ENCODE peak calls at places on chromosomes 13 and 19, in ten cellular contexts. One of them, this sample, is unnamed.

GRCh38 chr19:44866672-44867071 is 20.6 kb downstream of the NECTIN2 start:
- DNase-seq in activated naive CD8-positive, alpha-beta T cell treated with anti-CD3 and anti-CD28 coated beads, Interleukin-2, amount 50 U/mL, for 24 hours: no peak
- DNase-seq in psoas muscle: no peak
- DNase-seq in PC-9: no peak
- DNase-seq in activated CD4-positive, alpha-beta T cell treated with anti-CD3 and anti-CD28 coated beads, Interleukin-2, amount 50 U/mL, for 48 hours: no peak
- DNase-seq in T-helper 2 cell: no peak
- DNase-seq in upper lobe of right lung: no peak
- DNase-seq in A549: no peak
- DNase-seq in NCI-H1092: no peak
- DNase-seq in small intestine: no peak
- DNase-seq in this sample: no peak

GRCh38 chr13:39038569-39038898 is 278 bp downstream of the NHLRC3 start:
- DNase-seq in activated naive CD8-positive, alpha-beta T cell treated with anti-CD3 and anti-CD28 coated beads, Interleukin-2, amount 50 U/mL, for 24 hours: peak
- DNase-seq in psoas muscle: no peak
- DNase-seq in PC-9: no peak
- DNase-seq in activated CD4-positive, alpha-beta T cell treated with anti-CD3 and anti-CD28 coated beads, Interleukin-2, amount 50 U/mL, for 48 hours: peak
- DNase-seq in T-helper 2 cell: peak
- DNase-seq in upper lobe of right lung: no peak
- DNase-seq in A549: peak
- DNase-seq in NCI-H1092: no peak
- DNase-seq in small intestine: peak
- DNase-seq in this sample: no peak

GRCh38 chr19:49196527-49197240 is 39.1 kb downstream of the TRPM4 start:
- DNase-seq in activated naive CD8-positive, alpha-beta T cell treated with anti-CD3 and anti-CD28 coated beads, Interleukin-2, amount 50 U/mL, for 24 hours: no peak
- DNase-seq in psoas muscle: peak
- DNase-seq in PC-9: no peak
- DNase-seq in activated CD4-positive, alpha-beta T cell treated with anti-CD3 and anti-CD28 coated beads, Interleukin-2, amount 50 U/mL, for 48 hours: no peak
- DNase-seq in T-helper 2 cell: no peak
- DNase-seq in upper lobe of right lung: no peak
- DNase-seq in A549: no peak
- DNase-seq in NCI-H1092: peak
- DNase-seq in small intestine: peak
- DNase-seq in this sample: no peak

GRCh38 chr13:45004096-45004495 is 14.8 kb downstream of the GPALPP1 start:
- DNase-seq in activated naive CD8-positive, alpha-beta T cell treated with anti-CD3 and anti-CD28 coated beads, Interleukin-2, amount 50 U/mL, for 24 hours: no peak
- DNase-seq in psoas muscle: no peak
- DNase-seq in PC-9: no peak
- DNase-seq in activated CD4-positive, alpha-beta T cell treated with anti-CD3 and anti-CD28 coated beads, Interleukin-2, amount 50 U/mL, for 48 hours: no peak
- DNase-seq in T-helper 2 cell: no peak
- DNase-seq in upper lobe of right lung: no peak
- DNase-seq in A549: no peak
- DNase-seq in NCI-H1092: no peak
- DNase-seq in small intestine: no peak
- DNase-seq in this sample: no peak

GRCh38 chr19:44553478-44554171 is 24.1 kb upstream of the CEACAM20 start:
- DNase-seq in activated naive CD8-positive, alpha-beta T cell treated with anti-CD3 and anti-CD28 coated beads, Interleukin-2, amount 50 U/mL, for 24 hours: no peak
- DNase-seq in psoas muscle: no peak
- DNase-seq in PC-9: no peak
- DNase-seq in activated CD4-positive, alpha-beta T cell treated with anti-CD3 and anti-CD28 coated beads, Interleukin-2, amount 50 U/mL, for 48 hours: no peak
- DNase-seq in T-helper 2 cell: no peak
- DNase-seq in upper lobe of right lung: no peak
- DNase-seq in A549: no peak
- DNase-seq in NCI-H1092: no peak
- DNase-seq in small intestine: peak
- DNase-seq in this sample: no peak

GRCh38 chr19:50701367-50701985 is 18.1 kb downstream of the SHANK1 start:
- DNase-seq in activated naive CD8-positive, alpha-beta T cell treated with anti-CD3 and anti-CD28 coated beads, Interleukin-2, amount 50 U/mL, for 24 hours: no peak
- DNase-seq in psoas muscle: peak
- DNase-seq in PC-9: no peak
- DNase-seq in activated CD4-positive, alpha-beta T cell treated with anti-CD3 and anti-CD28 coated beads, Interleukin-2, amount 50 U/mL, for 48 hours: no peak
- DNase-seq in T-helper 2 cell: no peak
- DNase-seq in upper lobe of right lung: no peak
- DNase-seq in A549: no peak
- DNase-seq in NCI-H1092: no peak
- DNase-seq in small intestine: no peak
- DNase-seq in this sample: no peak

GRCh38 chr19:38404858-38405257 is 2.0 kb downstream of the FAM98C start:
- DNase-seq in activated naive CD8-positive, alpha-beta T cell treated with anti-CD3 and anti-CD28 coated beads, Interleukin-2, amount 50 U/mL, for 24 hours: no peak
- DNase-seq in psoas muscle: no peak
- DNase-seq in PC-9: no peak
- DNase-seq in activated CD4-positive, alpha-beta T cell treated with anti-CD3 and anti-CD28 coated beads, Interleukin-2, amount 50 U/mL, for 48 hours: no peak
- DNase-seq in T-helper 2 cell: no peak
- DNase-seq in upper lobe of right lung: no peak
- DNase-seq in A549: no peak
- DNase-seq in NCI-H1092: no peak
- DNase-seq in small intestine: no peak
- DNase-seq in this sample: no peak

GRCh38 chr19:52224211-52224610 is 34.4 kb downstream of the PPP2R1A start:
- DNase-seq in activated naive CD8-positive, alpha-beta T cell treated with anti-CD3 and anti-CD28 coated beads, Interleukin-2, amount 50 U/mL, for 24 hours: no peak
- DNase-seq in psoas muscle: no peak
- DNase-seq in PC-9: no peak
- DNase-seq in activated CD4-positive, alpha-beta T cell treated with anti-CD3 and anti-CD28 coated beads, Interleukin-2, amount 50 U/mL, for 48 hours: no peak
- DNase-seq in T-helper 2 cell: no peak
- DNase-seq in upper lobe of right lung: no peak
- DNase-seq in A549: no peak
- DNase-seq in NCI-H1092: no peak
- DNase-seq in small intestine: no peak
- DNase-seq in this sample: no peak

GRCh38 chr19:33580645-33581037 is 41.1 kb upstream of the CHST8 start:
- DNase-seq in activated naive CD8-positive, alpha-beta T cell treated with anti-CD3 and anti-CD28 coated beads, Interleukin-2, amount 50 U/mL, for 24 hours: no peak
- DNase-seq in psoas muscle: no peak
- DNase-seq in PC-9: peak
- DNase-seq in activated CD4-positive, alpha-beta T cell treated with anti-CD3 and anti-CD28 coated beads, Interleukin-2, amount 50 U/mL, for 48 hours: no peak
- DNase-seq in T-helper 2 cell: no peak
- DNase-seq in upper lobe of right lung: no peak
- DNase-seq in A549: no peak
- DNase-seq in NCI-H1092: no peak
- DNase-seq in small intestine: no peak
- DNase-seq in this sample: no peak

This sample was measured in GM18507.